ENCODE peak calls at places on chromosomes 7 and 10, in eight cellular contexts. N, I, A, S, Q, V, B and L are unnamed samples.

GRCh38 chr7:130944997-130945396 is 211.0 kb upstream of the KLF14 start:
- DNase-seq in S (no peak), N (no peak), V (no peak), B (no peak), A (no peak), I (no peak), Q (no peak), L (no peak)

GRCh38 chr10:16944961-16945360 is 127.7 kb upstream of the RSU1 start:
- DNase-seq in A (no peak), B (no peak), V (no peak), N (no peak), Q (no peak), I (no peak), S (no peak), L (no peak)

GRCh38 chr7:82319674-82320118 is 123.9 kb downstream of the CACNA2D1 start:
- DNase-seq in N (peak), A (no peak), V (peak), I (no peak), S (peak), Q (no peak), B (no peak), L (peak)

GRCh38 chr10:93911865-93912264 is 18.1 kb downstream of the SLC35G1 start:
- DNase-seq in I (no peak), B (no peak), V (no peak), Q (no peak), N (no peak), A (no peak), S (no peak), L (no peak)

GRCh38 chr10:44033008-44033407 is 351.9 kb downstream of the CXCL12 start:
- DNase-seq in N (no peak), B (no peak), Q (no peak), S (no peak), A (no peak), V (no peak), I (no peak), L (no peak)

GRCh38 chr7:157981778-157982177 is 605.8 kb downstream of the PTPRN2 start:
- DNase-seq in A (no peak), S (no peak), V (no peak), B (no peak), I (no peak), Q (no peak), N (no peak), L (no peak)

GRCh38 chr7:89695241-89695640 is 459.0 kb upstream of the STEAP1 start:
- DNase-seq in A (no peak), I (no peak), S (no peak), B (no peak), N (no peak), V (no peak), Q (no peak), L (no peak)

GRCh38 chr7:121016976-121017375 is 28.5 kb downstream of the CPED1 start:
- DNase-seq in V (peak), A (no peak), S (no peak), B (no peak), I (no peak), Q (no peak), N (no peak), L (no peak)

GRCh38 chr10:102596506-102596971 is 47.7 kb upstream of the TRIM8 start:
- DNase-seq in S (peak), N (no peak), I (peak), B (peak), V (peak), Q (no peak), A (peak), L (no peak)

GRCh38 chr7:151615058-151615457 is 95.4 kb upstream of the RHEB start:
- DNase-seq in V (no peak), S (no peak), A (no peak), I (no peak), Q (no peak), B (no peak), N (no peak), L (no peak)

GRCh38 chr7:31873816-31874597 is 187.0 kb downstream of the PPP1R17 start:
- DNase-seq in V (no peak), Q (no peak), S (no peak), A (no peak), N (no peak), B (no peak), I (no peak), L (no peak)

GRCh38 chr7:39910108-39910869 is 39.8 kb upstream of the CDK13 start:
- DNase-seq in V (peak), S (peak), A (no peak), Q (no peak), N (no peak), I (no peak), B (no peak), L (no peak)

GRCh38 chr10:101848408-101848807 is 4.8 kb upstream of the KCNIP2 start:
- DNase-seq in S (no peak), B (no peak), Q (no peak), I (no peak), A (no peak), V (no peak), N (no peak), L (no peak)

GRCh38 chr10:62755662-62756653 is 48.6 kb upstream of the ADO start:
- DNase-seq in B (no peak), V (no peak), S (no peak), Q (no peak), A (no peak), I (peak), N (no peak), L (no peak)

GRCh38 chr7:127803626-127804025 is 151.6 kb downstream of the SND1 start:
- DNase-seq in S (no peak), A (no peak), B (no peak), V (peak), I (no peak), N (no peak), Q (no peak), L (no peak)

GRCh38 chr7:40673285-40673684 is 538.5 kb downstream of the SUGCT start:
- DNase-seq in S (no peak), A (no peak), I (no peak), V (peak), Q (no peak), B (no peak), N (no peak), L (no peak)

GRCh38 chr10:122164028-122164601 is 107.0 kb upstream of the BTBD16 start:
- DNase-seq in I (no peak), B (no peak), Q (no peak), S (peak), N (no peak), A (no peak), V (no peak), L (no peak)

GRCh38 chr10:8811201-8811600 is 756.7 kb downstream of the GATA3 start:
- DNase-seq in V (no peak), A (no peak), S (no peak), I (no peak), N (no peak), Q (no peak), B (no peak), L (no peak)

GRCh38 chr10:46520941-46521340 is 35.5 kb downstream of the GPRIN2 start:
- DNase-seq in N (peak), S (no peak), B (no peak), I (no peak), Q (peak), A (peak), V (no peak), L (peak)

GRCh38 chr10:13659887-13660544 is 73.3 kb downstream of the PRPF18 start:
- DNase-seq in B (peak), Q (peak), A (peak), I (peak), S (peak), N (peak), V (peak), L (peak)

GRCh38 chr7:102009628-102010027 is 192.2 kb downstream of the CUX1 start:
- DNase-seq in B (no peak), S (no peak), N (no peak), I (no peak), A (no peak), V (no peak), Q (no peak), L (no peak)

GRCh38 chr7:66507764-66508296 is 120.9 kb upstream of the KCTD7 start:
- DNase-seq in B (no peak), A (no peak), V (no peak), Q (no peak), N (no peak), I (no peak), S (no peak), L (no peak)

GRCh38 chr10:97687785-97688781 is 1.0 kb upstream of the AVPI1 start:
- DNase-seq in S (no peak), V (peak), N (no peak), A (no peak), I (no peak), B (no peak), Q (no peak), L (no peak)

GRCh38 chr10:5094265-5095205 is at the start of gene AKR1C3:
- DNase-seq in I (peak), B (peak), S (peak), N (no peak), V (peak), Q (peak), A (no peak), L (no peak)

GRCh38 chr7:147071536-147071935 is 954.9 kb downstream of the CNTNAP2 start:
- DNase-seq in S (no peak), V (no peak), B (no peak), A (no peak), N (no peak), I (no peak), Q (no peak), L (no peak)

GRCh38 chr7:44194069-44194468 is 4.8 kb upstream of the GCK start:
- DNase-seq in A (peak), V (no peak), Q (no peak), S (no peak), I (no peak), N (no peak), B (no peak), L (no peak)